ENCODE peak calls at places on chromosome 1, in seven cellular contexts. One of them, this sample, is unnamed.

GRCh38 chr1:50487725-50488124 is 64.5 kb upstream of the DMRTA2 start:
- DNase-seq in brain microvascular endothelial cell: no peak
- DNase-seq in PC-9: no peak
- DNase-seq in H9: no peak
- DNase-seq in glutamatergic neuron: no peak
- DNase-seq in endothelial cell: no peak
- DNase-seq in GM10248: no peak
- DNase-seq in this sample: no peak

GRCh38 chr1:209659909-209660308 is 7.7 kb upstream of the LAMB3 start:
- DNase-seq in brain microvascular endothelial cell: no peak
- DNase-seq in PC-9: no peak
- DNase-seq in H9: no peak
- DNase-seq in glutamatergic neuron: no peak
- DNase-seq in endothelial cell: no peak
- DNase-seq in GM10248: peak; percentile 55
- DNase-seq in this sample: no peak

GRCh38 chr1:3011631-3012510 is 9.4 kb upstream of the ACTRT2 start:
- DNase-seq in brain microvascular endothelial cell: no peak
- DNase-seq in PC-9: no peak
- DNase-seq in H9: no peak
- DNase-seq in glutamatergic neuron: no peak
- DNase-seq in endothelial cell: no peak
- DNase-seq in GM10248: no peak
- DNase-seq in this sample: no peak

GRCh38 chr1:41500378-41500777 is 15.9 kb upstream of the EDN2 start:
- DNase-seq in brain microvascular endothelial cell: no peak
- DNase-seq in PC-9: peak; percentile 94
- DNase-seq in H9: no peak
- DNase-seq in glutamatergic neuron: no peak
- DNase-seq in endothelial cell: no peak
- DNase-seq in GM10248: no peak
- DNase-seq in this sample: no peak

GRCh38 chr1:208174736-208175507 is 69.3 kb downstream of the PLXNA2 start:
- DNase-seq in brain microvascular endothelial cell: peak; percentile 68
- DNase-seq in PC-9: no peak
- DNase-seq in H9: no peak
- DNase-seq in glutamatergic neuron: no peak
- DNase-seq in endothelial cell: no peak
- DNase-seq in GM10248: no peak
- DNase-seq in this sample: no peak

GRCh38 chr1:162305969-162306368 is 70.7 kb downstream of the SPATA46 start:
- DNase-seq in brain microvascular endothelial cell: peak; percentile 43
- DNase-seq in PC-9: no peak
- DNase-seq in H9: no peak
- DNase-seq in glutamatergic neuron: no peak
- DNase-seq in endothelial cell: no peak
- DNase-seq in GM10248: no peak
- DNase-seq in this sample: no peak

GRCh38 chr1:51516639-51517158 is 2.4 kb downstream of the EPS15 start:
- DNase-seq in brain microvascular endothelial cell: peak; percentile 35
- DNase-seq in PC-9: no peak
- DNase-seq in H9: no peak
- DNase-seq in glutamatergic neuron: no peak
- DNase-seq in endothelial cell: no peak
- DNase-seq in GM10248: no peak
- DNase-seq in this sample: no peak

GRCh38 chr1:201171063-201172036 is 17.1 kb upstream of the TMEM9 start:
- DNase-seq in brain microvascular endothelial cell: peak; percentile 12
- DNase-seq in PC-9: no peak
- DNase-seq in H9: peak; percentile 62
- DNase-seq in glutamatergic neuron: peak; percentile 76
- DNase-seq in endothelial cell: peak; percentile 66
- DNase-seq in GM10248: peak; percentile 81
- DNase-seq in this sample: no peak

GRCh38 chr1:46544561-46545240 is 6.7 kb downstream of the KNCN start:
- DNase-seq in brain microvascular endothelial cell: no peak
- DNase-seq in PC-9: peak; percentile 20
- DNase-seq in H9: no peak
- DNase-seq in glutamatergic neuron: no peak
- DNase-seq in endothelial cell: no peak
- DNase-seq in GM10248: no peak
- DNase-seq in this sample: no peak

GRCh38 chr1:46547481-46548383 is 3.7 kb downstream of the KNCN start:
- DNase-seq in brain microvascular endothelial cell: peak; percentile 47
- DNase-seq in PC-9: peak; percentile 33
- DNase-seq in H9: no peak
- DNase-seq in glutamatergic neuron: peak; percentile 13
- DNase-seq in endothelial cell: no peak
- DNase-seq in GM10248: peak; percentile 56
- DNase-seq in this sample: no peak

GRCh38 chr1:46543761-46544560 is 7.5 kb downstream of the KNCN start:
- DNase-seq in brain microvascular endothelial cell: no peak
- DNase-seq in PC-9: no peak
- DNase-seq in H9: no peak
- DNase-seq in glutamatergic neuron: peak; percentile 36
- DNase-seq in endothelial cell: no peak
- DNase-seq in GM10248: no peak
- DNase-seq in this sample: no peak

GRCh38 chr1:46546210-46546609 is 5.2 kb downstream of the KNCN start:
- DNase-seq in brain microvascular endothelial cell: no peak
- DNase-seq in PC-9: no peak
- DNase-seq in H9: no peak
- DNase-seq in glutamatergic neuron: peak; percentile 4
- DNase-seq in endothelial cell: no peak
- DNase-seq in GM10248: no peak
- DNase-seq in this sample: no peak

DNA sequence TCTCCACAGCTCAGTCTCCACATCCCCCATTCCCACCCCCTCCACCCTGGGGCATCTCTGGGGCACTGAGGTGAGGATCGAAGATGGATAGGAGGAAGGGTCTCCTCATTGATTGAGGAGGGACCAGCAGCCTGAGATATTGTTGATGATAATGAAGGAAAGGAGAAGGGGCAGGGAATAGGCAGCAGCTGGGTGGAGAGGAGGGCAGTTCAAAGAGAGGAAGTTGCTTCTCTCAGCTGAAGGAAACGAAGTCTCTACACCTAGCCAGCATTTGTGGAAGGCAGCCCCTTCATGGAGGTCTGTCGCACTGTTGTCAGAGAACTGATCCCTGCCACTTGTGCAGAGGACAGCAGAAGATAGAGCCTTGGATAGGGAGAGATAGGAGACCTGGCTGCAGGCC is 5.7 kb downstream of the KNCN start:
- DNase-seq in brain microvascular endothelial cell: no peak
- DNase-seq in PC-9: no peak
- DNase-seq in H9: no peak
- DNase-seq in glutamatergic neuron: no peak
- DNase-seq in endothelial cell: no peak
- DNase-seq in GM10248: no peak
- DNase-seq in this sample: no peak
- TF ChIP-seq CTCF in brain microvascular endothelial cell: no peak
- TF ChIP-seq CTCF in PC-9: no peak
- TF ChIP-seq CTCF in H9: no peak
- TF ChIP-seq CTCF in glutamatergic neuron: no peak
- TF ChIP-seq CTCF in endothelial cell: no peak
- TF ChIP-seq CTCF in GM10248: no peak
- TF ChIP-seq CTCF in this sample: no peak

GRCh38 chr1:182391028-182391361 is 595 bp downstream of the GLUL start:
- DNase-seq in brain microvascular endothelial cell: peak; percentile 71
- DNase-seq in PC-9: no peak
- DNase-seq in H9: no peak
- DNase-seq in glutamatergic neuron: peak; percentile 62
- DNase-seq in endothelial cell: no peak
- DNase-seq in GM10248: no peak
- DNase-seq in this sample: no peak
- TF ChIP-seq CTCF in brain microvascular endothelial cell: no peak
- TF ChIP-seq CTCF in PC-9: no peak
- TF ChIP-seq CTCF in H9: no peak
- TF ChIP-seq CTCF in glutamatergic neuron: peak; percentile 13
- TF ChIP-seq CTCF in endothelial cell: no peak
- TF ChIP-seq CTCF in GM10248: no peak
- TF ChIP-seq CTCF in this sample: no peak

GRCh38 chr1:203631946-203632345 is 5.3 kb downstream of the ATP2B4 start:
- DNase-seq in brain microvascular endothelial cell: no peak
- DNase-seq in PC-9: no peak
- DNase-seq in H9: no peak
- DNase-seq in glutamatergic neuron: no peak
- DNase-seq in endothelial cell: no peak
- DNase-seq in GM10248: no peak
- DNase-seq in this sample: no peak
- TF ChIP-seq CTCF in brain microvascular endothelial cell: no peak
- TF ChIP-seq CTCF in PC-9: no peak
- TF ChIP-seq CTCF in H9: peak; percentile 22
- TF ChIP-seq CTCF in glutamatergic neuron: no peak
- TF ChIP-seq CTCF in endothelial cell: no peak
- TF ChIP-seq CTCF in GM10248: no peak
- TF ChIP-seq CTCF in this sample: no peak

GRCh38 chr1:156421062-156421938 is 52.3 kb downstream of the RHBG start:
- DNase-seq in brain microvascular endothelial cell: peak; percentile 47
- DNase-seq in PC-9: peak; percentile 76
- DNase-seq in H9: peak; percentile 95
- DNase-seq in glutamatergic neuron: peak; percentile 84
- DNase-seq in endothelial cell: peak; percentile 77
- DNase-seq in GM10248: peak; percentile 95
- DNase-seq in this sample: peak; percentile 61

GRCh38 chr1:156417700-156418015 is 48.6 kb downstream of the RHBG start:
- DNase-seq in brain microvascular endothelial cell: no peak
- DNase-seq in PC-9: no peak
- DNase-seq in H9: no peak
- DNase-seq in glutamatergic neuron: no peak
- DNase-seq in endothelial cell: no peak
- DNase-seq in GM10248: no peak
- DNase-seq in this sample: no peak

GRCh38 chr1:156420209-156421061 is 51.4 kb downstream of the RHBG start:
- DNase-seq in brain microvascular endothelial cell: no peak
- DNase-seq in PC-9: no peak
- DNase-seq in H9: peak; percentile 41
- DNase-seq in glutamatergic neuron: no peak
- DNase-seq in endothelial cell: peak; percentile 43
- DNase-seq in GM10248: peak; percentile 76
- DNase-seq in this sample: no peak

GRCh38 chr1:156421939-156422601 is 53.1 kb downstream of the RHBG start:
- DNase-seq in brain microvascular endothelial cell: no peak
- DNase-seq in PC-9: no peak
- DNase-seq in H9: peak; percentile 49
- DNase-seq in glutamatergic neuron: no peak
- DNase-seq in endothelial cell: no peak
- DNase-seq in GM10248: no peak
- DNase-seq in this sample: no peak

DNA sequence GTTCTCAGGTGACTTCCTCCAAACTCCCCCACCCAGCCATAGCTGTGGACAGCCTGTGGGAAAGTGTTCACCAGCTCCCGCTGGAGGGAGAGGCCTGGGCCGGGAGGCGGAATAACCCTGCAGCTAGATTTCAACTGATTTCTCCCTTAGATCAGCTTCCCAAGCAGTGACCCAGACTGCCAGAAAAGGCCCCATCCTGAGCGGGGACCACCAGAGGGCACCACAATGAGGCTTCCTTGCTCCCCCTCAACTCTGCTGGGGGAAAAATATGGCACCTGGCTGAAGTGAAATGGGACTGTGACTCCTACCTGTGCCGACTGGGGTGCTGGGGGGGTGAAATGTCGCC is 50.8 kb downstream of the RHBG start:
- DNase-seq in brain microvascular endothelial cell: no peak
- DNase-seq in PC-9: no peak
- DNase-seq in H9: peak; percentile 73
- DNase-seq in glutamatergic neuron: peak; percentile 62
- DNase-seq in endothelial cell: peak; percentile 58
- DNase-seq in GM10248: peak; percentile 68
- DNase-seq in this sample: no peak
- TF ChIP-seq CTCF in brain microvascular endothelial cell: peak; percentile 54
- TF ChIP-seq CTCF in PC-9: peak; percentile 54
- TF ChIP-seq CTCF in H9: peak; percentile 75
- TF ChIP-seq CTCF in glutamatergic neuron: no peak
- TF ChIP-seq CTCF in endothelial cell: peak; percentile 13
- TF ChIP-seq CTCF in GM10248: peak; percentile 49
- TF ChIP-seq CTCF in this sample: no peak

DNA sequence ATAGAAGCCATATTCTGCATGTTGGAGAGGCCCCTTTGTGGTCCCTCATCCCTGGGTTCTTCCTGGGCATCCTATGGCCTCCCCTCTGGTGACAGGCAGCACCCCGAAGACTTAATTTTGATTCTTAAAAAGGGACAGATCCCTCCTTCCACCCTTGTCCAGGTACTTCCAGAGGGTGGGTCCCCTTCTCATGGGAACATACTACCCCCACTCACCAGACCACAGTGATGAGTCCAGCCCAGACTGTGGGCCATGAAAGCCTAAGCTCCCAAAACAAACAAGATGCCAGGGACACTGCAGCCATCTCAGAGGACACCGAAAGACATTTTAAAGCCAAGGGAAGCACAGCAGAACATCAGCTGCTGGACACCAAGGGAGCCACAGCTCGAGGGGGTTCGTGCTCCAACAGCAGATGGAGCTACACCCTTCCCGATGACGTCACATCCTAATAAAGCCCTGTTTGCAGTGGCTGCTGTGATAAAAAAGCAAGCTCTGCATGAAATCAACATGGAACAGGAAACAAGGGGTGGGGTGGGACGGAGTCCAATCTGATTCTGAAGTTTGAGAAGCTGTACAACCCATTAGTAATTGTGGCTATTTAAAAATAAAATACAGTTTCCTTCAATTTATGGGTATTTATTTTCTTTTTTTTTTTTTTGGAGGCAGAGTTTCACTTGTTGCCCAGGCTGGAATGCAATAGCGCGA is 32.4 kb downstream of the GNB1 start:
- DNase-seq in brain microvascular endothelial cell: peak; percentile 86
- DNase-seq in PC-9: no peak
- DNase-seq in H9: peak; percentile 55
- DNase-seq in glutamatergic neuron: peak; percentile 68
- DNase-seq in endothelial cell: peak; percentile 32
- DNase-seq in GM10248: no peak
- DNase-seq in this sample: no peak
- TF ChIP-seq CTCF in brain microvascular endothelial cell: peak; percentile 65
- TF ChIP-seq CTCF in PC-9: no peak
- TF ChIP-seq CTCF in H9: peak; percentile 44
- TF ChIP-seq CTCF in glutamatergic neuron: no peak
- TF ChIP-seq CTCF in endothelial cell: no peak
- TF ChIP-seq CTCF in GM10248: no peak
- TF ChIP-seq CTCF in this sample: no peak

DNA sequence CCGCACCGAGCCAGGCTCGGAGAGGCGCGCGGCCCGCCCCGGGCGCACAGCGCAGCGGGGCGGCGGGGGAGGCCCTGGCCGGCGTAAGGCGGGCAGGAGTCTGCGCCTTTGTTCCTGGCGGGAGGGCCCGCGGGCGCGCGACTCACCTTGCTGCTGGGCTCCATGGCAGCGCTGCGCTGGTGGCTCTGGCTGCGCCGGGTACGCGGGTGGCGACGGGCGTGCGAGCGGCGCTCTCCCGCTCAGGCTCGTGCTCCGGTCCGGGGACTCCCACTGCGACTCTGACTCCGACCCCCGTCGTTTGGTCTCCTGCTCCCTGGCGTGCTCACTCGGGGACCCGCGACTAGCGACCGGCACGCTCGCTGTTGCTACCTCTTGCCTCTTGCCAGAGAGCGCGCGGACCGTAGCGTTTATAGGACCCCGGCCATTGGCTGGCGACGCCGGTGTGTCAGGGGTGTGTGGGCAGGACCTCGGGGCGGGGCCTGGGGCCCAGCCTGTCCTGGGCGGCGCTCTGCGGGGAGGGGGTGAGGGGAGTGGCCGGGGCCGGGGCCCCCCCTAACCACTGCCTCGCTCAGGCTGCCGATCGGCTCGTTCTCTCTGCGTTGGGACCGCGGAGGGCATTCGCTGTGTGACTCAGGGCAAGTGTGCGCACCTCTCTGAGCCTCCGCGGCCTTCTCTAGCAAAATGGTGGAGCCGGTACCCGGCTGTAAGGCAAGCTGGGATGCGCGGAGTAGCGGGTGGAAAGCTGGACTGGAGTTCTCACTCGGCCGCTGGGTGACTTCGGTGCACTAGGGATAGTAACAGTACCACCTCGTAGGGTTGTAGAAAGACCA is at the start of gene SLC2A1:
- DNase-seq in brain microvascular endothelial cell: peak; percentile 86
- DNase-seq in PC-9: peak; percentile 81
- DNase-seq in H9: peak; percentile 97
- DNase-seq in glutamatergic neuron: peak; percentile 93
- DNase-seq in endothelial cell: peak; percentile 91
- DNase-seq in GM10248: peak; percentile 98
- DNase-seq in this sample: peak; percentile 64
- TF ChIP-seq CTCF in brain microvascular endothelial cell: peak; percentile 9
- TF ChIP-seq CTCF in PC-9: no peak
- TF ChIP-seq CTCF in H9: no peak
- TF ChIP-seq CTCF in glutamatergic neuron: no peak
- TF ChIP-seq CTCF in endothelial cell: no peak
- TF ChIP-seq CTCF in GM10248: no peak
- TF ChIP-seq CTCF in this sample: no peak

This sample was measured in omental fat pad.